ENCODE peak calls at places on chromosome 1, in nine cellular contexts. W is colonic mucosa, M is PC-9, K is left lung, H is fibroblast of lung, B is adipocyte, U is small intestine, F is lower lobe of right lung, R is psoas muscle. T is an unnamed sample.

GRCh38 chr1:44798481-44799365 is 1.5 kb upstream of the PLK3 start:
- DNase-seq in W (no peak), M (no peak), K (peak; percentile 37), H (no peak), B (no peak), U (no peak), F (peak; percentile 47), R (no peak), T (peak; percentile 31)

GRCh38 chr1:111600886-111601386 is 18.7 kb upstream of the RAP1A start:
- DNase-seq in W (no peak), M (no peak), K (no peak), H (no peak), B (no peak), U (no peak), F (no peak), R (no peak), T (no peak)

GRCh38 chr1:168801032-168801745 is 72.2 kb upstream of the DPT start:
- DNase-seq in W (no peak), M (no peak), K (no peak), H (no peak), B (no peak), U (peak; percentile 97), F (no peak), R (no peak), T (no peak)

GRCh38 chr1:155307247-155307740 is 1.4 kb upstream of the FDPS start:
- DNase-seq in W (no peak), M (no peak), K (no peak), H (peak; percentile 69), B (peak; percentile 40), U (no peak), F (no peak), R (no peak), T (no peak)

GRCh38 chr1:192652159-192652558 is 16.2 kb downstream of the RGS13 start:
- DNase-seq in W (no peak), M (no peak), K (no peak), H (no peak), B (no peak), U (no peak), F (no peak), R (no peak), T (no peak)

GRCh38 chr1:78419309-78419708 is 71.5 kb upstream of the PTGFR start:
- DNase-seq in W (no peak), M (no peak), K (no peak), H (peak; percentile 55), B (peak; percentile 95), U (no peak), F (no peak), R (no peak), T (no peak)

GRCh38 chr1:182927693-182928433 is 25.1 kb downstream of the SHCBP1L start:
- DNase-seq in W (no peak), M (no peak), K (no peak), H (no peak), B (no peak), U (no peak), F (no peak), R (no peak), T (no peak)

GRCh38 chr1:94438692-94439276 is 20.6 kb downstream of the ABCD3 start:
- DNase-seq in W (peak; percentile 62), M (no peak), K (no peak), H (no peak), B (peak; percentile 32), U (peak; percentile 25), F (no peak), R (no peak), T (no peak)

GRCh38 chr1:91806146-91806545 is 79.8 kb downstream of the TGFBR3 start:
- DNase-seq in W (no peak), M (no peak), K (no peak), H (no peak), B (no peak), U (no peak), F (no peak), R (no peak), T (no peak)

GRCh38 chr1:22262583-22262982 is 119.7 kb upstream of the WNT4 start:
- DNase-seq in W (peak; percentile 85), M (no peak), K (no peak), H (no peak), B (no peak), U (peak; percentile 86), F (no peak), R (no peak), T (no peak)

GRCh38 chr1:38418195-38419030 is 371.8 kb upstream of the POU3F1 start:
- DNase-seq in W (no peak), M (no peak), K (no peak), H (no peak), B (peak; percentile 2), U (no peak), F (no peak), R (no peak), T (no peak)

GRCh38 chr1:971751-972506 is 5.6 kb downstream of the PLEKHN1 start:
- DNase-seq in W (no peak), M (no peak), K (no peak), H (no peak), B (no peak), U (no peak), F (no peak), R (no peak), T (no peak)

GRCh38 chr1:114105401-114105979 is 48.2 kb downstream of the SYT6 start:
- DNase-seq in W (no peak), M (no peak), K (no peak), H (no peak), B (peak; percentile 19), U (no peak), F (no peak), R (no peak), T (no peak)

GRCh38 chr1:80656628-80657019 is 1144.1 kb upstream of the ADGRL2 start:
- DNase-seq in W (no peak), M (no peak), K (no peak), H (peak; percentile 38), B (peak; percentile 14), U (no peak), F (no peak), R (no peak), T (no peak)

GRCh38 chr1:78387872-78388271 is 102.9 kb upstream of the PTGFR start:
- DNase-seq in W (no peak), M (no peak), K (no peak), H (no peak), B (peak; percentile 18), U (no peak), F (no peak), R (no peak), T (no peak)

GRCh38 chr1:61338899-61339298 is 256.5 kb downstream of the NFIA start:
- DNase-seq in W (no peak), M (no peak), K (no peak), H (no peak), B (no peak), U (no peak), F (no peak), R (no peak), T (no peak)

GRCh38 chr1:4224687-4225086 is 324.6 kb upstream of the C1orf174 start:
- DNase-seq in W (no peak), M (no peak), K (no peak), H (no peak), B (no peak), U (no peak), F (no peak), R (no peak), T (no peak)
- H3K9me3 ChIP-seq in W (no peaks in the 10 kb centered on the region), M (no peaks in the 10 kb centered on the region), K (peaks cover 2% of the 10 kb centered on the region), H (no peaks in the 10 kb centered on the region), B (peaks cover 9% of the 10 kb centered on the region), U (no peaks in the 10 kb centered on the region), F (no peaks in the 10 kb centered on the region), R (no peaks in the 10 kb centered on the region), T (peaks cover 4% of the 10 kb centered on the region)

DNA sequence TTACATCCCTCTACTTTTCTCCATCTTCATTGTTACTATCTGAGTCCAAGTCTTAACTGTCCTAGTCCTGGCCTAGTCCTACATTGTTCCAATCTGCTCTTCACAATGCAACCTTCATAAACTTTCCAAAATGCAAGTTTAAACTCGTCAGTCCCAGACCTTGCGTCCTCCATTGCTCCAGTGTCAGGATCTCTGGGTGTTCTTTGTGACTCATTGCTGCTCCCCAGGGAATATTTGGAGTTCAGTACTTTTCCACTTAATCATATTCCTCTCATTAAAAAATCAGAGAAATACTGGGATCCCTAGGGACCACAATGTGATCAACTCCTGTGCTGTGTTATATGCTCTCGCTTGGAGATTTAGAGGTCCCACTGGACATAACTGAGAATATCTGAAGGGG is 18.0 kb upstream of the KPRP start:
- DNase-seq in W (no peak), M (no peak), K (no peak), H (no peak), B (no peak), U (no peak), F (no peak), R (no peak), T (no peak)
- H3K9me3 ChIP-seq in W (no peaks in the 10 kb centered on the region), M (no peaks in the 10 kb centered on the region), K (no peaks in the 10 kb centered on the region), H (no peaks in the 10 kb centered on the region), B (no peaks in the 10 kb centered on the region), U (no peaks in the 10 kb centered on the region), F (no peaks in the 10 kb centered on the region), R (no peaks in the 10 kb centered on the region), T (no peaks in the 10 kb centered on the region)

GRCh38 chr1:115495603-115496002 is 146.2 kb upstream of the VANGL1 start:
- DNase-seq in W (no peak), M (peak; percentile 43), K (no peak), H (peak; percentile 13), B (peak; percentile 68), U (no peak), F (no peak), R (no peak), T (no peak)
- H3K9me3 ChIP-seq in W (no peaks in the 10 kb centered on the region), M (no peaks in the 10 kb centered on the region), K (no peaks in the 10 kb centered on the region), H (no peaks in the 10 kb centered on the region), B (no peaks in the 10 kb centered on the region), U (no peaks in the 10 kb centered on the region), F (no peaks in the 10 kb centered on the region), R (no peaks in the 10 kb centered on the region), T (no peaks in the 10 kb centered on the region)

GRCh38 chr1:5645135-5645399 is 347.2 kb downstream of the NPHP4 start:
- DNase-seq in W (no peak), M (no peak), K (no peak), H (no peak), B (no peak), U (no peak), F (no peak), R (no peak), T (no peak)

GRCh38 chr1:5644281-5645134 is 347.7 kb downstream of the NPHP4 start:
- DNase-seq in W (no peak), M (no peak), K (no peak), H (no peak), B (no peak), U (no peak), F (no peak), R (no peak), T (peak; percentile 39)

GRCh38 chr1:5646486-5646885 is 345.7 kb downstream of the NPHP4 start:
- DNase-seq in W (no peak), M (no peak), K (no peak), H (no peak), B (no peak), U (no peak), F (no peak), R (no peak), T (no peak)

GRCh38 chr1:5647226-5647625 is 345.0 kb downstream of the NPHP4 start:
- DNase-seq in W (no peak), M (no peak), K (no peak), H (no peak), B (no peak), U (no peak), F (no peak), R (no peak), T (no peak)

DNA sequence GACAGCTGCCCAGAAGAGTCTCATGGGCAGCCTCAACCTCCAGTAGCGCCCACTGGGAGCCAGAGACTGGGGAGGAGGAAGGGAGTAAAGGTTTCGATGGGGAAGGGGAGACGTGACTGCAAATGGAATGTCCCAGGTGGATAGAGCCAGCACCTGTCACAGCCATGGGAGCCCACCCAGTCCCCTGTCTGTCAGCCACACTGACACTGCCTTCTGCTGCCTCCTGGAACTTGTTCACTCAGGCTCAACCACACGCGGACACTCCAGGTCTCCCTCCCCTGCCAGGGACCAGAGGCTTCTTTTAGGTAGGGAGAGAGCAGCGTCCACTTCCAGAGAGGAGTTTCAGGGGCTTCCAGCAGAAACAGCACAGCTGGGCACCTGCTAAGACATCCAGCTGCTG is 346.3 kb downstream of the NPHP4 start:
- DNase-seq in W (no peak), M (no peak), K (no peak), H (no peak), B (no peak), U (no peak), F (no peak), R (no peak), T (no peak)
- H3K9me3 ChIP-seq in W (no peaks in the 10 kb centered on the region), M (no peaks in the 10 kb centered on the region), K (no peaks in the 10 kb centered on the region), H (no peaks in the 10 kb centered on the region), B (peaks cover 23% of the 10 kb centered on the region), U (no peaks in the 10 kb centered on the region), F (no peaks in the 10 kb centered on the region), R (no peaks in the 10 kb centered on the region), T (no peaks in the 10 kb centered on the region)

T was measured in RWPE2.